ENCODE peak calls at places on chromosomes 13 and 19, in nine cellular contexts. One of them, this sample, is unnamed.
A peak's percentile ranks its signal among the peaks of the same experiment; 100 is the strongest.

GRCh38 chr19:50817941-50818858 is 5.4 kb downstream of the KLK1 start:
- DNase-seq in CD8-positive, alpha-beta T cell: peak; percentile 29
- DNase-seq in ovary: no peak
- DNase-seq in naive thymus-derived CD4-positive, alpha-beta T cell: no peak
- DNase-seq in substantia nigra: no peak
- DNase-seq in SJSA1: peak; percentile 63
- DNase-seq in ascending aorta: no peak
- DNase-seq in aorta: no peak
- DNase-seq in A549: peak; percentile 67
- DNase-seq in this sample: peak; percentile 11

GRCh38 chr19:29275266-29275665 is 62.3 kb upstream of the UQCRFS1 start:
- DNase-seq in SJSA1: peak; percentile 25
- DNase-seq in ascending aorta: no peak
- DNase-seq in naive thymus-derived CD4-positive, alpha-beta T cell: no peak
- DNase-seq in CD8-positive, alpha-beta T cell: no peak
- DNase-seq in ovary: no peak
- DNase-seq in aorta: no peak
- DNase-seq in substantia nigra: no peak
- DNase-seq in A549: no peak
- DNase-seq in this sample: no peak

GRCh38 chr13:73850104-73850898 is 283.9 kb downstream of the KLF12 start:
- DNase-seq in substantia nigra: no peak
- DNase-seq in CD8-positive, alpha-beta T cell: no peak
- DNase-seq in SJSA1: no peak
- DNase-seq in aorta: no peak
- DNase-seq in A549: no peak
- DNase-seq in ascending aorta: no peak
- DNase-seq in ovary: no peak
- DNase-seq in naive thymus-derived CD4-positive, alpha-beta T cell: no peak
- DNase-seq in this sample: no peak

GRCh38 chr13:109211616-109212015 is 574.8 kb downstream of the IRS2 start:
- DNase-seq in ascending aorta: no peak
- DNase-seq in CD8-positive, alpha-beta T cell: no peak
- DNase-seq in substantia nigra: no peak
- DNase-seq in aorta: no peak
- DNase-seq in A549: peak; percentile 20
- DNase-seq in SJSA1: peak; percentile 94
- DNase-seq in ovary: no peak
- DNase-seq in naive thymus-derived CD4-positive, alpha-beta T cell: no peak
- DNase-seq in this sample: peak; percentile 35

GRCh38 chr19:10655457-10656312 is 1.5 kb downstream of the ILF3 start:
- DNase-seq in naive thymus-derived CD4-positive, alpha-beta T cell: no peak
- DNase-seq in ovary: no peak
- DNase-seq in substantia nigra: no peak
- DNase-seq in aorta: no peak
- DNase-seq in ascending aorta: no peak
- DNase-seq in A549: peak; percentile 17
- DNase-seq in SJSA1: peak; percentile 77
- DNase-seq in CD8-positive, alpha-beta T cell: no peak
- DNase-seq in this sample: peak; percentile 41

GRCh38 chr13:21113851-21114306 is 52.5 kb upstream of the LATS2 start:
- DNase-seq in SJSA1: no peak
- DNase-seq in ovary: no peak
- DNase-seq in substantia nigra: no peak
- DNase-seq in CD8-positive, alpha-beta T cell: no peak
- DNase-seq in aorta: no peak
- DNase-seq in A549: no peak
- DNase-seq in ascending aorta: no peak
- DNase-seq in naive thymus-derived CD4-positive, alpha-beta T cell: no peak
- DNase-seq in this sample: no peak

GRCh38 chr13:32984857-32985626 is 31.2 kb upstream of the KL start:
- DNase-seq in CD8-positive, alpha-beta T cell: no peak
- DNase-seq in naive thymus-derived CD4-positive, alpha-beta T cell: no peak
- DNase-seq in ascending aorta: no peak
- DNase-seq in SJSA1: peak; percentile 58
- DNase-seq in ovary: no peak
- DNase-seq in A549: peak; percentile 93
- DNase-seq in aorta: no peak
- DNase-seq in substantia nigra: no peak
- DNase-seq in this sample: no peak

GRCh38 chr13:97125810-97126738 is 96.1 kb upstream of the MBNL2 start:
- DNase-seq in substantia nigra: no peak
- DNase-seq in A549: no peak
- DNase-seq in SJSA1: no peak
- DNase-seq in aorta: no peak
- DNase-seq in naive thymus-derived CD4-positive, alpha-beta T cell: no peak
- DNase-seq in ovary: no peak
- DNase-seq in ascending aorta: no peak
- DNase-seq in CD8-positive, alpha-beta T cell: no peak
- DNase-seq in this sample: no peak

GRCh38 chr13:59424661-59425060 is 739.1 kb downstream of the DIAPH3 start:
- DNase-seq in ovary: no peak
- DNase-seq in naive thymus-derived CD4-positive, alpha-beta T cell: no peak
- DNase-seq in A549: no peak
- DNase-seq in aorta: no peak
- DNase-seq in CD8-positive, alpha-beta T cell: no peak
- DNase-seq in substantia nigra: no peak
- DNase-seq in SJSA1: no peak
- DNase-seq in ascending aorta: no peak
- DNase-seq in this sample: peak; percentile 76

GRCh38 chr19:18795540-18795939 is 4.4 kb upstream of the COMP start:
- DNase-seq in naive thymus-derived CD4-positive, alpha-beta T cell: no peak
- DNase-seq in A549: no peak
- DNase-seq in ovary: no peak
- DNase-seq in aorta: no peak
- DNase-seq in substantia nigra: no peak
- DNase-seq in SJSA1: no peak
- DNase-seq in ascending aorta: no peak
- DNase-seq in CD8-positive, alpha-beta T cell: no peak
- DNase-seq in this sample: no peak

GRCh38 chr19:49502866-49503581 is 6.8 kb downstream of the RPS11 start:
- DNase-seq in ovary: peak; percentile 72
- DNase-seq in A549: peak; percentile 79
- DNase-seq in substantia nigra: no peak
- DNase-seq in SJSA1: no peak
- DNase-seq in ascending aorta: no peak
- DNase-seq in aorta: no peak
- DNase-seq in naive thymus-derived CD4-positive, alpha-beta T cell: no peak
- DNase-seq in CD8-positive, alpha-beta T cell: no peak
- DNase-seq in this sample: peak; percentile 47

GRCh38 chr13:111629457-111629856 is 309.0 kb downstream of the TEX29 start:
- DNase-seq in aorta: no peak
- DNase-seq in A549: no peak
- DNase-seq in SJSA1: peak; percentile 45
- DNase-seq in substantia nigra: no peak
- DNase-seq in ascending aorta: no peak
- DNase-seq in ovary: no peak
- DNase-seq in naive thymus-derived CD4-positive, alpha-beta T cell: no peak
- DNase-seq in CD8-positive, alpha-beta T cell: no peak
- DNase-seq in this sample: no peak

GRCh38 chr19:42246143-42246868 is 3.9 kb upstream of the GSK3A start:
- DNase-seq in SJSA1: peak; percentile 87
- DNase-seq in ascending aorta: peak; percentile 94
- DNase-seq in A549: peak; percentile 85
- DNase-seq in substantia nigra: peak; percentile 34
- DNase-seq in aorta: peak; percentile 92
- DNase-seq in naive thymus-derived CD4-positive, alpha-beta T cell: no peak
- DNase-seq in ovary: peak; percentile 83
- DNase-seq in CD8-positive, alpha-beta T cell: no peak
- DNase-seq in this sample: peak; percentile 77
- H3K27ac ChIP-seq in SJSA1: no peak overlapping the region
- H3K27ac ChIP-seq in ascending aorta: peak overlapping the region; percentile 97
- H3K27ac ChIP-seq in A549: peak overlapping the region; percentile 0
- H3K27ac ChIP-seq in substantia nigra: peak overlapping the region; percentile 84
- H3K27ac ChIP-seq in aorta: no peak overlapping the region
- H3K27ac ChIP-seq in naive thymus-derived CD4-positive, alpha-beta T cell: no peak overlapping the region
- H3K27ac ChIP-seq in ovary: no peak overlapping the region
- H3K27ac ChIP-seq in CD8-positive, alpha-beta T cell: no peak overlapping the region
- H3K27ac ChIP-seq in this sample: no peak overlapping the region

DNA sequence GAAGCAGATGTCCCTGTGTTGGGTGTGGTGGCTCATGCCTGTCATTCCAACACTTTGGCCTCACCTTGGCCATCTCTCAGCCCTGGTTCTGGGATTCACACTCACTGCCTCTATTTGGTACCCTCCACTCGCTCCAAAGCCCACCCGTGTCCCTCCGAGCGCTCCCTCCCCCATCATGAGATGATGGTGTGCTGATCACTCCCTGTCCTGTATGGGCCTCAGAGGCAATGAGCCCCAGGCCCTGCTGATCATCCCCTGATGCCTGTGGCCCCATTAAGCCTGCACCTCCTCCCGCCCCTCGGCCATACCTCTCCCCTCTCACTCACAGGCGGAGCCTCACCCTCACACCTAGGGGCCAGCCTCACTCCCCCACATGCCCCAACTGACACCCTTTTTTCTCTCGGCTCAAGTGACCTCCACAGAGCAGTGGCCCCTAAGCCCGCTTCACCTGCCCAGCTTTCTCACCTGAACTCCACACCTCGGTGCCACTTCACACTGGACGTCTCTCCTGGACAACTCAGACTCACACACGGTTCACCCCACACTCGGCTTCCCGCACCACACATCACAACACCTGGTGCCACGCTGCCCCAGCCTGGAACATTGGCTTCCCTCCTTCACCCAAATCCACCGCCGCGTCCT is 114.5 kb downstream of the STK24 start:
- DNase-seq in aorta: peak; percentile 47
- DNase-seq in SJSA1: no peak
- DNase-seq in ascending aorta: no peak
- DNase-seq in CD8-positive, alpha-beta T cell: no peak
- DNase-seq in naive thymus-derived CD4-positive, alpha-beta T cell: no peak
- DNase-seq in substantia nigra: no peak
- DNase-seq in ovary: peak; percentile 26
- DNase-seq in A549: no peak
- DNase-seq in this sample: no peak
- H3K27ac ChIP-seq in aorta: no peak overlapping the region
- H3K27ac ChIP-seq in SJSA1: no peak overlapping the region
- H3K27ac ChIP-seq in ascending aorta: no peak overlapping the region
- H3K27ac ChIP-seq in CD8-positive, alpha-beta T cell: no peak overlapping the region
- H3K27ac ChIP-seq in naive thymus-derived CD4-positive, alpha-beta T cell: no peak overlapping the region
- H3K27ac ChIP-seq in substantia nigra: no peak overlapping the region
- H3K27ac ChIP-seq in ovary: no peak overlapping the region
- H3K27ac ChIP-seq in A549: no peak overlapping the region
- H3K27ac ChIP-seq in this sample: no peak overlapping the region

GRCh38 chr19:43769256-43769655 is 11.5 kb downstream of the KCNN4 start:
- DNase-seq in SJSA1: no peak
- DNase-seq in aorta: no peak
- DNase-seq in naive thymus-derived CD4-positive, alpha-beta T cell: no peak
- DNase-seq in CD8-positive, alpha-beta T cell: no peak
- DNase-seq in substantia nigra: no peak
- DNase-seq in A549: no peak
- DNase-seq in ascending aorta: no peak
- DNase-seq in ovary: no peak
- DNase-seq in this sample: no peak
- H3K27ac ChIP-seq in SJSA1: no peak overlapping the region
- H3K27ac ChIP-seq in aorta: no peak overlapping the region
- H3K27ac ChIP-seq in naive thymus-derived CD4-positive, alpha-beta T cell: no peak overlapping the region
- H3K27ac ChIP-seq in CD8-positive, alpha-beta T cell: no peak overlapping the region
- H3K27ac ChIP-seq in substantia nigra: no peak overlapping the region
- H3K27ac ChIP-seq in A549: no peak overlapping the region
- H3K27ac ChIP-seq in ascending aorta: no peak overlapping the region
- H3K27ac ChIP-seq in ovary: no peak overlapping the region
- H3K27ac ChIP-seq in this sample: no peak overlapping the region

GRCh38 chr13:45084515-45084914 is 35.8 kb upstream of the GTF2F2 start:
- DNase-seq in naive thymus-derived CD4-positive, alpha-beta T cell: no peak
- DNase-seq in CD8-positive, alpha-beta T cell: no peak
- DNase-seq in aorta: no peak
- DNase-seq in A549: no peak
- DNase-seq in substantia nigra: no peak
- DNase-seq in ascending aorta: no peak
- DNase-seq in ovary: no peak
- DNase-seq in SJSA1: no peak
- DNase-seq in this sample: no peak
- H3K27ac ChIP-seq in naive thymus-derived CD4-positive, alpha-beta T cell: no peak overlapping the region
- H3K27ac ChIP-seq in CD8-positive, alpha-beta T cell: no peak overlapping the region
- H3K27ac ChIP-seq in aorta: no peak overlapping the region
- H3K27ac ChIP-seq in A549: no peak overlapping the region
- H3K27ac ChIP-seq in substantia nigra: no peak overlapping the region
- H3K27ac ChIP-seq in ascending aorta: no peak overlapping the region
- H3K27ac ChIP-seq in ovary: no peak overlapping the region
- H3K27ac ChIP-seq in SJSA1: no peak overlapping the region
- H3K27ac ChIP-seq in this sample: no peak overlapping the region

DNA sequence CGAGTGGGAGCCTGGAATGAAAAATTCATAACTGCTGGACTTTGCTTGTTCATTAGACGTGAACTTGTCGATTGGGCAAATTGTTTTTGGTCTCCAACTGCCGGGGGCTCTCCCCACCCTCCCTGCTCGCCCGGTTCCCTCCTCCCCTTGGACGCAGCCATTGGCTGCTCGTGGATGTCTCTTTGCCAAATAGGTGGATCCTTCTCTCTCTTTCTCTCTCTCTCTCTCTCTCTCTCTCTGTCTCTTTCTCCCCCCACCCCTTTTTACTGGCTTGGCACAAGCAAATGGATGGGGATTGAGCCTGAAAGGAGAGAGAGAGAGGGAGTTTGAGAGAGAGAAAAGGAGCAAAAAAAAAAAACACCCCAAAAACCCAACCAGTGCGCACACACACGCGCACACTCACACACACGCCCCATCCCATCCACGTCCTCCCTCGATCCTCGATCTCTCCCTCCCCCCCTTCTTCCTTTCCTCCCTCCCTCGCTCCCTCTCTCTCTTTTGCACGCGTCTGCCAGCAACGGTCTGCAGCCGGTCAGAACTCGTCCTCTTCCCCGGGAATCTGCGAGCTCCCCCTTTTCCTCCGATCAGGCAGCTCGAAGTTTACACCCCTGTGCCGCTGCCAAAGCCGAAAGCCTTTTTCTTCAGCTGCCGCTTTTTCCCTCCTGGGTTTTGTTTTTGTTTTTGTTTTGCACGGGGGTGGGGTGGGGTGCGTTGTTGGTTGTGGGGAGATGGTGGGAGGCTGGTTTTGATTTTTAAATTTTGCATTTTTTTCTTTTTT is 27.8 kb downstream of the NFIX start:
- DNase-seq in aorta: peak; percentile 90
- DNase-seq in ascending aorta: peak; percentile 93
- DNase-seq in substantia nigra: peak; percentile 55
- DNase-seq in naive thymus-derived CD4-positive, alpha-beta T cell: no peak
- DNase-seq in SJSA1: peak; percentile 90
- DNase-seq in A549: no peak
- DNase-seq in ovary: peak; percentile 90
- DNase-seq in CD8-positive, alpha-beta T cell: no peak
- DNase-seq in this sample: peak; percentile 74
- H3K27ac ChIP-seq in aorta: peak overlapping the region; percentile 62
- H3K27ac ChIP-seq in ascending aorta: peak overlapping the region; percentile 95
- H3K27ac ChIP-seq in substantia nigra: peak overlapping the region; percentile 99
- H3K27ac ChIP-seq in naive thymus-derived CD4-positive, alpha-beta T cell: no peak overlapping the region
- H3K27ac ChIP-seq in SJSA1: peak overlapping the region; percentile 48
- H3K27ac ChIP-seq in A549: no peak overlapping the region
- H3K27ac ChIP-seq in ovary: peak overlapping the region; percentile 85
- H3K27ac ChIP-seq in CD8-positive, alpha-beta T cell: no peak overlapping the region
- H3K27ac ChIP-seq in this sample: peak overlapping the region; percentile 39

DNA sequence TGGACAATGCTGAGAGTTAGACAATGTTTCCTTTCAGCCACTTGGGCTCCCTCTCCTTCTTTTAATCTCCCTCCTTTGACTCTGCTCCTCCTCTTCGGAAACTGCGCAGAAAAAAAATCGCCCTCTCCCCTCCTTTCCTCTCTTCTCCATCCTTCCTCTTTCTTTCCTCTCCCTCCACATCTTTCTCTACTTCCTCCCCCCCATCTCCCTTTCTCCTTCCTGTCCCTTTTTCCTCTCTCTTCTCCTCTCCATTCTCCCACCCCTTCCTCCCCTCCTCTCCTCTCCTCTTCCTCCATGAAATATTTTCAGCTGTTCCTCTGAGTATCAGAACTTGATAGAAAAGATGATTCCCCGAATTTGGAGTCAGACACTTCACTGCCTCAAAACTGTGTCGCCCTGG is 15.1 kb upstream of the PTPRS start:
- DNase-seq in aorta: no peak
- DNase-seq in A549: no peak
- DNase-seq in ascending aorta: no peak
- DNase-seq in naive thymus-derived CD4-positive, alpha-beta T cell: no peak
- DNase-seq in substantia nigra: no peak
- DNase-seq in SJSA1: no peak
- DNase-seq in CD8-positive, alpha-beta T cell: no peak
- DNase-seq in ovary: no peak
- DNase-seq in this sample: no peak
- H3K27ac ChIP-seq in aorta: no peak overlapping the region
- H3K27ac ChIP-seq in A549: no peak overlapping the region
- H3K27ac ChIP-seq in ascending aorta: no peak overlapping the region
- H3K27ac ChIP-seq in naive thymus-derived CD4-positive, alpha-beta T cell: no peak overlapping the region
- H3K27ac ChIP-seq in substantia nigra: no peak overlapping the region
- H3K27ac ChIP-seq in SJSA1: no peak overlapping the region
- H3K27ac ChIP-seq in CD8-positive, alpha-beta T cell: no peak overlapping the region
- H3K27ac ChIP-seq in ovary: no peak overlapping the region
- H3K27ac ChIP-seq in this sample: no peak overlapping the region

This sample was measured in brain microvascular endothelial cell.